ENCODE peak calls at places on chromosome 19, in nine cellular contexts. J, L, N, P, R, B, H, V and K are unnamed samples.
A peak's percentile ranks its signal among the peaks of the same experiment; 100 is the strongest.

GRCh38 chr19:7527516-7528191 is 5.2 kb downstream of the MCOLN1 start:
- DNase-seq in N (no peak), R (no peak), H (peak; percentile 92), P (peak; percentile 80), V (no peak), L (peak; percentile 62), B (peak; percentile 61), J (no peak), K (no peak)

GRCh38 chr19:50649433-50650391 is at the start of gene C19orf81:
- DNase-seq in L (no peak), H (no peak), J (no peak), B (no peak), N (peak; percentile 53), V (no peak), R (peak; percentile 97), P (no peak), K (peak; percentile 11)

GRCh38 chr19:29663861-29664752 is 1.2 kb upstream of the PLEKHF1 start:
- DNase-seq in N (no peak), B (peak; percentile 60), J (no peak), L (no peak), H (no peak), R (no peak), V (no peak), P (peak; percentile 68), K (peak; percentile 28)

GRCh38 chr19:3494051-3494450 is 6.4 kb downstream of the DOHH start:
- DNase-seq in H (no peak), V (no peak), R (peak; percentile 86), N (peak; percentile 54), B (no peak), J (no peak), P (no peak), L (no peak), K (no peak)

GRCh38 chr19:7326105-7326877 is 22.4 kb upstream of the ARHGEF18 start:
- DNase-seq in L (no peak), B (no peak), H (no peak), J (no peak), R (peak; percentile 93), N (peak; percentile 16), P (no peak), V (no peak), K (peak; percentile 57)

GRCh38 chr19:49475995-49476880 is 2.2 kb downstream of the FLT3LG start:
- DNase-seq in H (no peak), P (no peak), R (peak; percentile 98), L (no peak), N (peak; percentile 86), B (no peak), J (no peak), V (no peak), K (no peak)

GRCh38 chr19:38683393-38684077 is 36.1 kb downstream of the ACTN4 start:
- DNase-seq in R (peak; percentile 95), N (no peak), P (peak; percentile 96), H (peak; percentile 86), L (peak; percentile 65), J (peak; percentile 77), V (peak; percentile 99), B (peak; percentile 92), K (peak; percentile 99)

GRCh38 chr19:1065606-1066109 is 1.3 kb upstream of the ARHGAP45 start:
- DNase-seq in L (no peak), V (peak; percentile 16), H (peak; percentile 79), P (no peak), R (peak; percentile 53), J (no peak), N (no peak), B (peak; percentile 79), K (no peak)

GRCh38 chr19:48489608-48490216 is 20.5 kb downstream of the CYTH2 start:
- DNase-seq in P (peak; percentile 90), V (no peak), B (peak; percentile 83), J (no peak), H (peak; percentile 93), N (peak; percentile 90), R (peak; percentile 87), L (peak; percentile 68), K (peak; percentile 79)

GRCh38 chr19:2271516-2272103 is 10.4 kb downstream of the PEAK3 start:
- DNase-seq in P (peak; percentile 82), R (no peak), N (no peak), V (no peak), H (peak; percentile 85), B (peak; percentile 57), J (peak; percentile 67), L (no peak), K (peak; percentile 80)

GRCh38 chr19:31329819-31330218 is 19.4 kb downstream of the TSHZ3 start:
- DNase-seq in P (no peak), H (no peak), R (no peak), N (no peak), B (no peak), L (no peak), J (no peak), V (no peak), K (no peak)

GRCh38 chr19:48443262-48443661 is 2.5 kb upstream of the GRWD1 start:
- DNase-seq in N (no peak), B (no peak), P (peak; percentile 85), J (no peak), R (peak; percentile 62), L (no peak), V (no peak), H (peak; percentile 80), K (no peak)

GRCh38 chr19:55536951-55537740 is at the start of gene SBK2:
- DNase-seq in N (peak; percentile 84), R (peak; percentile 93), L (no peak), V (no peak), P (no peak), B (no peak), J (no peak), H (no peak), K (no peak)

GRCh38 chr19:29040951-29041350 is 172.0 kb downstream of the UQCRFS1 start:
- DNase-seq in V (no peak), N (peak; percentile 21), H (no peak), J (no peak), L (no peak), R (peak; percentile 77), B (no peak), P (no peak), K (no peak)

GRCh38 chr19:55537741-55538111 is 793 bp upstream of the SBK2 start:
- DNase-seq in L (no peak), J (no peak), R (peak; percentile 78), H (no peak), N (no peak), P (no peak), V (no peak), B (no peak), K (no peak)

GRCh38 chr19:4555657-4556561 is 3.6 kb downstream of the SEMA6B start:
- DNase-seq in N (peak; percentile 31), B (peak; percentile 74), J (no peak), P (no peak), R (peak; percentile 83), H (no peak), V (no peak), L (no peak), K (peak; percentile 66)

GRCh38 chr19:4556574-4557185 is 2.8 kb downstream of the SEMA6B start:
- DNase-seq in P (no peak), R (peak; percentile 80), H (no peak), B (peak; percentile 76), L (no peak), N (peak; percentile 62), J (no peak), V (no peak), K (peak; percentile 86)

GRCh38 chr19:4559569-4559968 is at the start of gene SEMA6B:
- DNase-seq in N (no peak), R (no peak), L (peak; percentile 67), J (peak; percentile 68), H (peak; percentile 90), B (no peak), V (no peak), P (no peak), K (no peak)

GRCh38 chr19:4557186-4557970 is 2.1 kb downstream of the SEMA6B start:
- DNase-seq in H (peak; percentile 86), B (no peak), R (peak; percentile 48), L (no peak), N (peak; percentile 36), V (no peak), P (no peak), J (no peak), K (peak; percentile 59)

GRCh38 chr19:4557971-4558941 is 1.2 kb downstream of the SEMA6B start:
- DNase-seq in J (no peak), L (no peak), R (peak; percentile 67), V (no peak), B (no peak), N (peak; percentile 82), H (peak; percentile 85), P (no peak), K (peak; percentile 31)
- TF ChIP-seq CTCF in J (peak; percentile 99), L (peak; percentile 99), R (peak; percentile 85), V (peak; percentile 97), B (peak; percentile 99), N (peak; percentile 100), H (peak; percentile 97), P (peak; percentile 97), K (peak; percentile 99)

GRCh38 chr19:13100871-13101589 is 1.6 kb downstream of the LYL1 start:
- DNase-seq in N (no peak), J (no peak), V (no peak), H (peak; percentile 87), R (peak; percentile 76), B (peak; percentile 68), P (no peak), L (no peak), K (peak; percentile 34)
- TF ChIP-seq CTCF in N (peak; percentile 12), J (peak; percentile 38), V (peak; percentile 35), H (peak; percentile 18), R (peak; percentile 76), B (no peak), P (peak; percentile 17), L (peak; percentile 23), K (peak; percentile 7)

DNA sequence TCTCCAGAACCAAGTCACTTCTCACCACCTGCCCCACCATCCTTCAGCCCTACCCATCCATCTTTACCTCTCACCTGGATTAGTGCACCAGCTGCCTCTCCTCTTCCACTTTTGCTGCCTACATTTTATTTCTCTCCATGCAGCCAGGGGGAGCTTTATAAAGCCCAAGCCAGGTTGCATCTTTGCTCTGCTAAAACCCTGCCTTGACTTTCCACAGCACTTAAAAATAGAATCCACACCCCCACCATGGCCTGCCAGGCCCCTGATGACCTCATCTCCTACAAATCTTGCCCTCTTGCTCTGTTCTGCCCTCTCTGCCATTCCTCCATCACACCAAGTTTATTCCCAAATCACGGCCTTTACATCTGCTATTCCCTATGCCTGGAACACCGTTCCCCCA is 1.8 kb downstream of the HOOK2 start:
- DNase-seq in N (no peak), L (peak; percentile 54), H (no peak), R (no peak), J (no peak), V (no peak), P (no peak), B (no peak), K (peak; percentile 55)
- TF ChIP-seq CTCF in N (no peak), L (peak; percentile 34), H (no peak), R (peak; percentile 46), J (peak; percentile 49), V (peak; percentile 35), P (no peak), B (no peak), K (peak; percentile 33)

DNA sequence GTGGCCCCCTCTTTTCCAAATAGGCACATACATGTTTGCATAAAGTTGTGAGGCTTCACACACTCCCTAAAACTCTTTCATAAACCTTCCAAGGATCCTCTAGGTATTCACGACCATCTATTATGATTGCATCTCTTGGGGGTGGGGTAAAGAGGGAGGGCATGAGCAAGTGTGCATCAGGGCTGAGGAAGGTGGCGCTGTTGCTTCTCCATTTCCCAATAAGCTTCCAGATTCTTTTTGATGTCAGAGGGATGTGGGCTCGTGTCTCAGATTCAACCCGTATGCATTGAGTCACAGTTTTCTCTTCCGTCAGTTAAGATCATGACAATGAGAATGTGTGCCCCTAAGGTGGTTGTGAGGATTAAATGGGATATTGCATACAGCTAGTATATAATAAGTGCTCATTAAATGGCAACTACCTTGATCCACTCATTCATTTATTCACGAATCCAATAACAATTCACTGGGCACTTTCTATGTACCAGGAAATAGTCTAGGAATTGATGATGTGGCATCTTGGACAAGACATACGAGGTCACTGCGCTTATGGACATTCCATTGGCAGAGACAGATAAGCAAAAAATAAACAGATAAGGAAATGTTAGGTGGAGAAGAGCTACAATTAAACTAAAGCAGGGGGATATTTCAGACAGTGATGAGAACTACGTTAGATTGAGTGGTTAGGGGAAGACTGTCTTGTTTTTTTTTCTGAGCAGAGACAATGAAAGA is 10.3 kb downstream of the CYP2B6 start:
- DNase-seq in H (no peak), V (no peak), L (no peak), B (no peak), R (peak; percentile 64), N (no peak), J (no peak), P (no peak), K (peak; percentile 18)
- TF ChIP-seq CTCF in H (no peak), V (no peak), L (no peak), B (no peak), R (peak; percentile 78), N (no peak), J (no peak), P (no peak), K (no peak)